ENCODE peak calls at places on chromosomes 2 and 18, in five cellular contexts. Q, R, G, X and B are unnamed samples. For H3K27me3, the result is how much of the 10 kb centered on the place peaks cover.

GRCh38 chr18:23131693-23132319 is 3.5 kb upstream of the CABLES1 start:
- DNase-seq in R (no peak), Q (peak), X (peak), G (peak), B (no peak)

GRCh38 chr2:185738679-185739472 is at the start of gene FSIP2:
- DNase-seq in X (peak), R (peak), G (peak), Q (peak), B (peak)

GRCh38 chr2:84160461-84160860 is 298.6 kb downstream of the SUCLG1 start:
- DNase-seq in X (no peak), G (no peak), Q (no peak), R (no peak), B (no peak)

GRCh38 chr2:239583171-239583878 is 182.5 kb upstream of the HDAC4 start:
- DNase-seq in G (peak), X (no peak), Q (no peak), R (no peak), B (no peak)

GRCh38 chr2:106115250-106115649 is 78.9 kb downstream of the UXS1 start:
- DNase-seq in G (no peak), R (no peak), X (peak), Q (no peak), B (no peak)

GRCh38 chr2:28828382-28828781 is 17.7 kb downstream of the SPDYA start:
- DNase-seq in Q (no peak), X (no peak), R (no peak), G (no peak), B (no peak)

GRCh38 chr2:199019898-199020507 is 437.7 kb downstream of the SATB2 start:
- DNase-seq in R (no peak), X (peak), G (no peak), Q (no peak), B (no peak)

GRCh38 chr2:26488463-26489212 is 10.7 kb upstream of the OTOF start:
- DNase-seq in G (no peak), R (no peak), Q (no peak), X (no peak), B (no peak)

GRCh38 chr2:188676012-188676405 is 298.2 kb upstream of the COL3A1 start:
- DNase-seq in X (no peak), G (no peak), Q (no peak), R (no peak), B (no peak)

GRCh38 chr2:61419129-61419528 is 51.8 kb downstream of the USP34 start:
- DNase-seq in G (no peak), R (no peak), X (no peak), Q (no peak), B (no peak)

GRCh38 chr2:107282135-107282534 is 396.2 kb upstream of the ST6GAL2 start:
- DNase-seq in R (no peak), Q (no peak), G (no peak), X (no peak), B (no peak)

DNA sequence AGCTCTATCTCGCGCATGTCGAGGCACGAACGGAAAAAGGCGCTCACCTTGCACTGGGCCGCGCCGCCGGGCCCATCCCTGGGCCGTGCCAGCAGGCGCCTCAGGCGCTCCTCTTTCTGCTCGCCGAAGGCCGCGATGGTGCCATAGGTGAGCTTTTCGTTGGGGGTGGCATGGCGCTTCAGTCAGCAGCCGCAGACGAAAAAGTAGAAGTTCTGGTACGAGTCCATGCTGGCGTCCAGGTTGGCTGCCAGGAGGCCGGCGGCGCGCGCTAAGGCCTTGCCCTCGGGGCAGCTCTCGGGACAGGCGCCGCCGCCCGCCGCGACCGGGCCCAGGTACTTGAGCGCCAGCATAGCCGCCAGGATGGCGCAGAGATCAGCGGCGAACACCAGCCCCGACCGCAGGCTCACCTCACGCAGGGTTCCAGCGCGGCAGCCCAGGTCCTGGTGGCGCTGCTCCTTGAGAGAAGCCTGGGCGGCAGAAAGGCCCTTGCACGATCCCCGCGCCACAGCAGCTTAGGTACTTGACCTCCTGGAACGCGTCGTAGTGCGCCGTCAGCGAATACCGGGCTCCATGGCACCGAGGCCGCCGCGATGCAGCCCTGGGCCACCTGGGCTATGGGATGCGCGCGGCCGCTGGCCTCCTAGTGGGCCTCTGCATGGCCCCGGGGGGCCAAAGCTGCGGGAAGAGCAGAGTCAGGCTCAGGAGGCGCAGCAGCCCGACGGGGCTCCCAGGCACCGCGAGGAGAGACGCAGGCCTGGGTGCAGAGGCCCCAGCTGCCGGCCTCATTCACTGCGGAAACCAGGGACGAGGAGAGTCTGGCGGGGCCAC is 12.8 kb downstream of the ALPG start:
- DNase-seq in X (no peak), R (no peak), G (peak), Q (no peak), B (no peak)
- H3K27me3 ChIP-seq in X (under half), R (half or more), G (half or more), Q (under half), B (under half)

GRCh38 chr2:236933351-236933750 is 152.3 kb upstream of the COPS8 start:
- DNase-seq in X (no peak), R (no peak), G (no peak), Q (no peak), B (no peak)

GRCh38 chr2:236934166-236934565 is 151.5 kb upstream of the COPS8 start:
- DNase-seq in R (no peak), G (no peak), Q (no peak), X (no peak), B (no peak)

GRCh38 chr2:236932711-236933300 is 152.9 kb upstream of the COPS8 start:
- DNase-seq in Q (no peak), X (no peak), R (no peak), G (no peak), B (no peak)

DNA sequence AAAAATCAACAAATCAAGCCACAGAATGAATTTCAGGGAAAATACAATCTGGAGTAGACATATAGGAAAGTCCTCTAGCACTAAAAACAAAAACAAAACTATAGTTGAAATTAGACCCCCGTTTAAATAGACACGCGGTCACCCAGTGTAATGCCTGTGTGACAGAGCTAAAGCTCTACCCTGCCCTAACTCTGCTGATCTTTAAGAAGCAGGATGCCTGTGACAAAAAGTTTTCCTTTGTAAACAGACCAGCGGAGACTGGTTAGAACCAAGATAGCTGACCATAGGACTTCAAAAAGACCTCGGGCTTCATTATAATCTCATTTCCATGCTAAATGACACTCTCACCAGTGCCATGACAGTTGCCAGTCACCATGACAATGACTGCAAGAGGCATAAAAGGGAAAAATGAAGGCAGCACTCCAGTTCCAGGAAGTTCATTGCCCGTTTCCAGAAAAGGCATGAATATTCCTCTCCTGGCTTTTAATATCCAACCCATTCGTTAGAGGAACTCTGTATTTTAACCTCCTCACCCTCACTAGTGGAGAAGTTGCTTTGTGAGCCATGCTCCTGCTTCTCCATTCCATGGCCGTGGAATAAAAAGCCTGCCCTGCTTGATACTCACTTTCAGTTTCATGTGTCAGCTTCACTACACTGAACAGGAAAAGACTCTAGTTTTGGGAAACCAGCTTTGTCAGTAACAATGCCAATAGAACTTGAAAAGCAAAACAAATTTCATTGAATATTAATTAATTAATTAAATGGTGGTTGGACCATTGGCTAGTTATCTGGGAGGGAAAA is 157.1 kb upstream of the COPS8 start:
- DNase-seq in G (no peak), Q (no peak), X (no peak), R (no peak), B (no peak)
- H3K4me3 ChIP-seq in G (peak), Q (no peak), X (peak), R (peak), B (peak)

GRCh38 chr2:32702303-32703064 is 74.6 kb downstream of the TTC27 start:
- DNase-seq in X (no peak), G (no peak), R (no peak), Q (no peak), B (no peak)
- H3K27ac ChIP-seq in X (no peak), G (no peak), R (peak), Q (no peak), B (no peak)

DNA sequence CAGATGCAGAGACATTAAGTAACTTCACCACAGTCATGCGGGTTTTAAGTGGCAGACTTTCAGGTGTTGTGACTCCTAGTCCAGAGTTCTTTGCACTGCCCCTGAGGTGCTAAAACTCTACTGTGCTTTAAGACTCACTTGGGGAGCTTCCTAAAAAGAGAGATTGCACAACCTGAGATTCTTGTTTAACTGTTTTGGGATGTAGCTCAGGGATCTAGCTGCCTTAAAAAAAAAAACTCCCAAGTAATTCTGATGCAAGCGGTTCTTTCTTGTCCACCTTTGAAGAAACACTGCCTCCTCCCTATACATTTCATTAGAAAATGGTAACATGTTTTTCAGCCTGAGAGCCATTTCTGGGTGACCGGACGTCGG is 13.0 kb downstream of the IL37 start:
- DNase-seq in G (no peak), R (no peak), Q (no peak), X (no peak), B (no peak)
- H3K27me3 ChIP-seq in G (under half), R (under half), Q (under half), X (under half), B (under half)